ENCODE peak calls at places on chromosomes 11 and 22, in six cellular contexts. F is lower lobe of right lung, W is ovary, M is GM10248, I is PC-9, C is A549. V is an unnamed sample.
A peak's percentile ranks its signal among the peaks of the same experiment; 100 is the strongest.

GRCh38 chr22:49090853-49091135 is 736.9 kb downstream of the BRD1 start:
- DNase-seq in F (no peak), W (no peak), M (no peak), I (no peak), C (no peak), V (no peak)

GRCh38 chr11:132358573-132358953 is 988.1 kb downstream of the NTM start:
- DNase-seq in F (no peak), W (no peak), M (no peak), I (no peak), C (no peak), V (no peak)

GRCh38 chr11:73394416-73395296 is 18.5 kb downstream of the RELT start:
- DNase-seq in F (no peak), W (no peak), M (no peak), I (no peak), C (no peak), V (no peak)

GRCh38 chr11:406796-407650 is 7.8 kb downstream of the SIGIRR start:
- DNase-seq in F (peak; percentile 92), W (peak; percentile 85), M (peak; percentile 95), I (peak; percentile 60), C (peak; percentile 90), V (peak; percentile 53)

GRCh38 chr22:42919199-42919598 is 62.1 kb upstream of the ARFGAP3 start:
- DNase-seq in F (no peak), W (no peak), M (no peak), I (peak; percentile 38), C (peak; percentile 22), V (no peak)

GRCh38 chr22:45911601-45912271 is 65.2 kb downstream of the WNT7B start:
- DNase-seq in F (peak; percentile 88), W (no peak), M (no peak), I (peak; percentile 86), C (peak; percentile 96), V (no peak)

GRCh38 chr11:30741039-30741550 is 154.9 kb upstream of the MPPED2 start:
- DNase-seq in F (no peak), W (no peak), M (no peak), I (no peak), C (peak; percentile 14), V (no peak)

GRCh38 chr11:72239849-72240460 is 4.0 kb downstream of the PHOX2A start:
- DNase-seq in F (peak; percentile 78), W (peak; percentile 67), M (no peak), I (peak; percentile 56), C (no peak), V (peak; percentile 38)

GRCh38 chr22:22150457-22150856 is 94.1 kb upstream of the VPREB1 start:
- DNase-seq in F (no peak), W (no peak), M (no peak), I (no peak), C (no peak), V (no peak)

GRCh38 chr11:61711493-61711892 is 31.3 kb downstream of the DAGLA start:
- DNase-seq in F (no peak), W (no peak), M (no peak), I (no peak), C (no peak), V (no peak)

GRCh38 chr22:24450600-24450999 is 23.2 kb downstream of the ADORA2A start:
- DNase-seq in F (no peak), W (no peak), M (no peak), I (no peak), C (no peak), V (no peak)

GRCh38 chr11:4960877-4961276 is 5.4 kb upstream of the OR51A2 start:
- DNase-seq in F (no peak), W (no peak), M (no peak), I (no peak), C (no peak), V (no peak)

GRCh38 chr22:50105529-50106100 is 15.8 kb downstream of the MOV10L1 start:
- DNase-seq in F (no peak), W (no peak), M (peak; percentile 59), I (no peak), C (no peak), V (no peak)

GRCh38 chr11:15665368-15665871 is 550.7 kb downstream of the INSC start:
- DNase-seq in F (no peak), W (no peak), M (no peak), I (no peak), C (peak; percentile 69), V (no peak)

GRCh38 chr22:36010090-36010489 is 18.5 kb downstream of the RBFOX2 start:
- DNase-seq in F (no peak), W (no peak), M (no peak), I (no peak), C (no peak), V (peak; percentile 19)

GRCh38 chr11:105611837-105612480 is 2.1 kb downstream of the GRIA4 start:
- DNase-seq in F (no peak), W (no peak), M (no peak), I (no peak), C (no peak), V (no peak)

GRCh38 chr11:77457340-77457739 is 16.6 kb downstream of the PAK1 start:
- DNase-seq in F (no peak), W (no peak), M (no peak), I (no peak), C (no peak), V (no peak)

GRCh38 chr11:87600938-87601337 is 563.2 kb downstream of the TMEM135 start:
- DNase-seq in F (no peak), W (no peak), M (no peak), I (no peak), C (no peak), V (no peak)

GRCh38 chr11:34346551-34346950 is 11.3 kb downstream of the ABTB2 start:
- DNase-seq in F (no peak), W (no peak), M (no peak), I (peak; percentile 55), C (peak; percentile 78), V (no peak)

GRCh38 chr11:12026331-12027211 is 18.1 kb upstream of the DKK3 start:
- DNase-seq in F (no peak), W (no peak), M (no peak), I (no peak), C (no peak), V (no peak)

GRCh38 chr11:12031856-12032526 is 23.6 kb upstream of the DKK3 start:
- DNase-seq in F (no peak), W (no peak), M (no peak), I (no peak), C (no peak), V (no peak)

GRCh38 chr11:12027844-12028243 is 19.4 kb upstream of the DKK3 start:
- DNase-seq in F (no peak), W (no peak), M (no peak), I (no peak), C (no peak), V (no peak)

GRCh38 chr11:12029738-12030363 is 21.4 kb upstream of the DKK3 start:
- DNase-seq in F (no peak), W (no peak), M (no peak), I (no peak), C (no peak), V (no peak)

GRCh38 chr11:12028303-12028702 is 19.9 kb upstream of the DKK3 start:
- DNase-seq in F (no peak), W (no peak), M (no peak), I (no peak), C (no peak), V (no peak)
- TF ChIP-seq CTCF in F (no peak), W (no peak), M (no peak), I (no peak), C (no peak), V (no peak)

DNA sequence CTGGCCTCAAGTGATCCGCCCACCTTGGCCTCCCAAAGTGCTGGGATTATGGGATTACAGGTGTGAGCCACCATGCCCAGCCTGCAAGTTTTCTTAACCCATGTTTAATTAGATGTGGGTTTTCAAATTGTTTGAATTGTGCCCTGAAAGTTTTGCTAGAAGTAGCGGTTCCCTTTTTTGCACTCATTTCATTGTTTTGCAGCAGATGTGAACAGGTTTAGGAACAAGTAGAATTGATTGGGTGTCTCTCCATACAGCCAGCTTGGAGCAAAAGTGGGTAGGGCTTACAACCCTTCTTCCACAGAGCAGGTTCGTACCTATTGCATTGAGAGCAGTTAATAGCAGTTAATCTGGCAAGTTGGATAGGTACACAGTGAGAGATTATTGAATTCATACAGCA is 16.1 kb downstream of the EWSR1 start:
- DNase-seq in F (no peak), W (no peak), M (no peak), I (no peak), C (no peak), V (no peak)
- TF ChIP-seq CTCF in F (no peak), W (no peak), M (no peak), I (no peak), C (no peak), V (no peak)

GRCh38 chr22:30868663-30869385 is 99.8 kb downstream of the MORC2 start:
- DNase-seq in F (peak; percentile 24), W (no peak), M (no peak), I (no peak), C (no peak), V (no peak)

GRCh38 chr22:30865656-30866055 is 102.9 kb downstream of the MORC2 start:
- DNase-seq in F (no peak), W (no peak), M (no peak), I (no peak), C (no peak), V (no peak)

GRCh38 chr22:30866216-30866615 is 102.4 kb downstream of the MORC2 start:
- DNase-seq in F (no peak), W (no peak), M (no peak), I (no peak), C (no peak), V (no peak)

GRCh38 chr22:30867746-30868662 is 100.6 kb downstream of the MORC2 start:
- DNase-seq in F (peak; percentile 30), W (no peak), M (no peak), I (no peak), C (no peak), V (no peak)

DNA sequence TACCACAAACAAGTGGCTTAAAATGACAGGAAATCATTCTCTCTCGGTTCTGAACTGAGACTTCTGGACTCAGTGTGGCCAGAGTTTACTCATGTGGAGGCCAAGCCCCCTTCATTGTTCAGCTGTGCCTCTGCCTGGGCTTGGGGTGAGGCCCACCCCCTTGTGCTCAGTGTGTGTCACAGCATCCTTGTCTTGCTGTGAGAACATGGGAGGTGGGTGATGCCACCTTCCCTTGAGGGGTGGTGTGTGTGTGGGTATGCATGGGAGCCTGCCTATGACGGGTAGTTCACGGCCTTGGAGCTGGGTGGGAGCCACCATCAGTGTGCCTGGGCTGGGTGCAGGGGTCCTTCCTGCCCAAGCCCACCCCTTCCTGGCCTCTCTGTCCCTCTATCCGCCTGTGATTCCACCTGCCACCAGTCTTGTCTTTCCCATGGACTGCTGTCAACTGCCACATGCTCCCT is 101.7 kb downstream of the MORC2 start:
- DNase-seq in F (no peak), W (no peak), M (no peak), I (no peak), C (peak; percentile 22), V (no peak)
- TF ChIP-seq CTCF in F (peak; percentile 20), W (no peak), M (no peak), I (no peak), C (no peak), V (no peak)

DNA sequence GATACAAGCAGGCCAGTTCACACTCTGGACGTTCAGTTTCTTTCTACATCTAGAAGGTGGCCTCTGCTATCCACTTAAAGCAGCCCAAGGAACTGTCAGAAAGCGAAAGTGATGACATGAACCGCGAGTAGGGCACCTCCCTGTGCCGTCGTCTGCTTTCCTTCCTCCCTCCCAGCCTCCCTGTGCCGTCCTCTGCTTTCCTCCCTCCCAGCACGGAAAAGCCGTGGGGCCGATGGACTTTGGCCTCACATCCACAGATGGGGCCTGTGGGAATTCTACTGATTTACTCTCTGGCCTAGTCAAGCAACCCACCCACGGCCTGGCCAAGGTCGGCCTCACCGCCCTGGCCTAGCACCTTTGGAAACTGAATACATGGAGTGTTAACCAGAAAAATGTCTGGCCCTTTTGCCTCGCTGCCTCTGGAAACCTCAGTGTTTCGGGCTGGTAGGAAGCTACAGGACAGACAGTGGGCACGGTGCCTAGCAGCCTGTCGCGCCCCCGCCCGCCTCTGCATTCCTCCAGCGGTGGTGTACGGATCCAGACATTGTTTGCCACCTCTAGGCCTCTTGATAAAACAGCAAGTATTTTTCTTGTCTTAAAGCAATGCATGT is 14.2 kb downstream of the PEX26 start:
- DNase-seq in F (no peak), W (peak; percentile 76), M (no peak), I (no peak), C (peak; percentile 78), V (no peak)
- TF ChIP-seq CTCF in F (no peak), W (no peak), M (no peak), I (no peak), C (no peak), V (no peak)

V was measured in endothelial cell.